ENCODE peak calls at places on chromosomes 1 and 21, in five cellular contexts. One of them, this sample, is unnamed.

GRCh38 chr1:3718764-3719163 is 33.5 kb upstream of the CCDC27 start:
- DNase-seq in sigmoid colon: no peak
- DNase-seq in progenitor cell of endocrine pancreas: no peak
- DNase-seq in gastrocnemius medialis: no peak
- DNase-seq in brain microvascular endothelial cell: no peak
- DNase-seq in this sample: no peak

GRCh38 chr1:243293941-243294722 is 38.3 kb downstream of the SDCCAG8 start:
- DNase-seq in sigmoid colon: no peak
- DNase-seq in progenitor cell of endocrine pancreas: no peak
- DNase-seq in gastrocnemius medialis: no peak
- DNase-seq in brain microvascular endothelial cell: no peak
- DNase-seq in this sample: no peak

GRCh38 chr1:176157995-176158394 is 49.1 kb downstream of the COP1 start:
- DNase-seq in sigmoid colon: no peak
- DNase-seq in progenitor cell of endocrine pancreas: no peak
- DNase-seq in gastrocnemius medialis: no peak
- DNase-seq in brain microvascular endothelial cell: no peak
- DNase-seq in this sample: no peak

GRCh38 chr1:117009132-117009531 is 7.6 kb downstream of the CD101 start:
- DNase-seq in sigmoid colon: no peak
- DNase-seq in progenitor cell of endocrine pancreas: no peak
- DNase-seq in gastrocnemius medialis: no peak
- DNase-seq in brain microvascular endothelial cell: no peak
- DNase-seq in this sample: no peak

GRCh38 chr1:172821609-172822274 is 162.8 kb downstream of the FASLG start:
- DNase-seq in sigmoid colon: no peak
- DNase-seq in progenitor cell of endocrine pancreas: no peak
- DNase-seq in gastrocnemius medialis: no peak
- DNase-seq in brain microvascular endothelial cell: peak; percentile 44
- DNase-seq in this sample: no peak

GRCh38 chr1:22236151-22236550 is 93.3 kb upstream of the WNT4 start:
- DNase-seq in sigmoid colon: no peak
- DNase-seq in progenitor cell of endocrine pancreas: no peak
- DNase-seq in gastrocnemius medialis: no peak
- DNase-seq in brain microvascular endothelial cell: no peak
- DNase-seq in this sample: no peak

GRCh38 chr1:245822997-245823396 is 668.2 kb downstream of the KIF26B start:
- DNase-seq in sigmoid colon: no peak
- DNase-seq in progenitor cell of endocrine pancreas: no peak
- DNase-seq in gastrocnemius medialis: no peak
- DNase-seq in brain microvascular endothelial cell: peak; percentile 76
- DNase-seq in this sample: no peak

GRCh38 chr1:201755200-201755599 is 73.8 kb upstream of the IPO9 start:
- DNase-seq in sigmoid colon: no peak
- DNase-seq in progenitor cell of endocrine pancreas: no peak
- DNase-seq in gastrocnemius medialis: no peak
- DNase-seq in brain microvascular endothelial cell: no peak
- DNase-seq in this sample: no peak

GRCh38 chr1:203906932-203907331 is 45.5 kb downstream of the SNRPE start:
- DNase-seq in sigmoid colon: no peak
- DNase-seq in progenitor cell of endocrine pancreas: no peak
- DNase-seq in gastrocnemius medialis: no peak
- DNase-seq in brain microvascular endothelial cell: peak; percentile 88
- DNase-seq in this sample: no peak

GRCh38 chr1:161163793-161164192 is 2.4 kb upstream of the PPOX start:
- DNase-seq in sigmoid colon: no peak
- DNase-seq in progenitor cell of endocrine pancreas: no peak
- DNase-seq in gastrocnemius medialis: no peak
- DNase-seq in brain microvascular endothelial cell: no peak
- DNase-seq in this sample: no peak

GRCh38 chr1:53176452-53177344 is 19.9 kb upstream of the CPT2 start:
- DNase-seq in sigmoid colon: peak; percentile 81
- DNase-seq in progenitor cell of endocrine pancreas: no peak
- DNase-seq in gastrocnemius medialis: no peak
- DNase-seq in brain microvascular endothelial cell: no peak
- DNase-seq in this sample: no peak

GRCh38 chr21:15457962-15458361 is 271.8 kb upstream of the USP25 start:
- DNase-seq in sigmoid colon: no peak
- DNase-seq in progenitor cell of endocrine pancreas: no peak
- DNase-seq in gastrocnemius medialis: no peak
- DNase-seq in brain microvascular endothelial cell: no peak
- DNase-seq in this sample: no peak

GRCh38 chr1:43934279-43934985 is 831 bp downstream of the ARTN start:
- DNase-seq in sigmoid colon: peak; percentile 83
- DNase-seq in progenitor cell of endocrine pancreas: peak; percentile 67
- DNase-seq in gastrocnemius medialis: peak; percentile 72
- DNase-seq in brain microvascular endothelial cell: peak; percentile 32
- DNase-seq in this sample: peak; percentile 37

GRCh38 chr1:86419277-86419903 is 4.6 kb upstream of the CLCA2 start:
- DNase-seq in sigmoid colon: no peak
- DNase-seq in progenitor cell of endocrine pancreas: no peak
- DNase-seq in gastrocnemius medialis: no peak
- DNase-seq in brain microvascular endothelial cell: peak; percentile 23
- DNase-seq in this sample: no peak

GRCh38 chr1:11735854-11736745 is at the start of gene AGTRAP:
- DNase-seq in sigmoid colon: peak; percentile 99
- DNase-seq in progenitor cell of endocrine pancreas: peak; percentile 93
- DNase-seq in gastrocnemius medialis: peak; percentile 96
- DNase-seq in brain microvascular endothelial cell: peak; percentile 86
- DNase-seq in this sample: peak; percentile 80

GRCh38 chr1:201191723-201192477 is 1.3 kb downstream of the IGFN1 start:
- DNase-seq in sigmoid colon: no peak
- DNase-seq in progenitor cell of endocrine pancreas: no peak
- DNase-seq in gastrocnemius medialis: peak; percentile 62
- DNase-seq in brain microvascular endothelial cell: peak; percentile 97
- DNase-seq in this sample: no peak

GRCh38 chr21:37764696-37765095 is 151.6 kb downstream of the KCNJ6 start:
- DNase-seq in sigmoid colon: no peak
- DNase-seq in progenitor cell of endocrine pancreas: no peak
- DNase-seq in gastrocnemius medialis: no peak
- DNase-seq in brain microvascular endothelial cell: no peak
- DNase-seq in this sample: no peak

GRCh38 chr1:21547876-21548275 is 38.7 kb downstream of the ALPL start:
- DNase-seq in sigmoid colon: no peak
- DNase-seq in progenitor cell of endocrine pancreas: no peak
- DNase-seq in gastrocnemius medialis: no peak
- DNase-seq in brain microvascular endothelial cell: no peak
- DNase-seq in this sample: no peak

GRCh38 chr1:56068210-56068609 is 511.2 kb downstream of the PLPP3 start:
- DNase-seq in sigmoid colon: no peak
- DNase-seq in progenitor cell of endocrine pancreas: no peak
- DNase-seq in gastrocnemius medialis: no peak
- DNase-seq in brain microvascular endothelial cell: no peak
- DNase-seq in this sample: no peak

GRCh38 chr1:231926933-231927332 is 300.3 kb downstream of the DISC1 start:
- DNase-seq in sigmoid colon: no peak
- DNase-seq in progenitor cell of endocrine pancreas: no peak
- DNase-seq in gastrocnemius medialis: no peak
- DNase-seq in brain microvascular endothelial cell: no peak
- DNase-seq in this sample: no peak

GRCh38 chr1:93827633-93828436 is 51.2 kb downstream of the DNTTIP2 start:
- DNase-seq in sigmoid colon: no peak
- DNase-seq in progenitor cell of endocrine pancreas: no peak
- DNase-seq in gastrocnemius medialis: no peak
- DNase-seq in brain microvascular endothelial cell: no peak
- DNase-seq in this sample: no peak

GRCh38 chr1:14217384-14217783 is 381.1 kb upstream of the KAZN start:
- DNase-seq in sigmoid colon: no peak
- DNase-seq in progenitor cell of endocrine pancreas: no peak
- DNase-seq in gastrocnemius medialis: no peak
- DNase-seq in brain microvascular endothelial cell: no peak
- DNase-seq in this sample: no peak

GRCh38 chr1:224569276-224569675 is 46.8 kb upstream of the CNIH3 start:
- DNase-seq in sigmoid colon: no peak
- DNase-seq in progenitor cell of endocrine pancreas: no peak
- DNase-seq in gastrocnemius medialis: no peak
- DNase-seq in brain microvascular endothelial cell: no peak
- DNase-seq in this sample: no peak

GRCh38 chr1:21775985-21776562 is 6.9 kb downstream of the USP48 start:
- DNase-seq in sigmoid colon: no peak
- DNase-seq in progenitor cell of endocrine pancreas: no peak
- DNase-seq in gastrocnemius medialis: no peak
- DNase-seq in brain microvascular endothelial cell: no peak
- DNase-seq in this sample: no peak

GRCh38 chr1:64875101-64875500 is 91.2 kb downstream of the JAK1 start:
- DNase-seq in sigmoid colon: no peak
- DNase-seq in progenitor cell of endocrine pancreas: no peak
- DNase-seq in gastrocnemius medialis: no peak
- DNase-seq in brain microvascular endothelial cell: no peak
- DNase-seq in this sample: no peak

GRCh38 chr1:51284487-51284954 is 45.8 kb downstream of the TTC39A start:
- DNase-seq in sigmoid colon: no peak
- DNase-seq in progenitor cell of endocrine pancreas: no peak
- DNase-seq in gastrocnemius medialis: no peak
- DNase-seq in brain microvascular endothelial cell: peak; percentile 33
- DNase-seq in this sample: no peak

GRCh38 chr1:150256549-150257341 is 829 bp upstream of the CA14 start:
- DNase-seq in sigmoid colon: peak; percentile 59
- DNase-seq in progenitor cell of endocrine pancreas: no peak
- DNase-seq in gastrocnemius medialis: no peak
- DNase-seq in brain microvascular endothelial cell: no peak
- DNase-seq in this sample: no peak

GRCh38 chr1:209881271-209882018 is 53.7 kb downstream of the UTP25 start:
- DNase-seq in sigmoid colon: no peak
- DNase-seq in progenitor cell of endocrine pancreas: no peak
- DNase-seq in gastrocnemius medialis: no peak
- DNase-seq in brain microvascular endothelial cell: no peak
- DNase-seq in this sample: no peak

GRCh38 chr1:3671371-3672180 is 19.3 kb downstream of the TP73 start:
- DNase-seq in sigmoid colon: peak; percentile 62
- DNase-seq in progenitor cell of endocrine pancreas: no peak
- DNase-seq in gastrocnemius medialis: no peak
- DNase-seq in brain microvascular endothelial cell: peak; percentile 26
- DNase-seq in this sample: no peak

GRCh38 chr1:182599339-182599738 is 4.8 kb downstream of the RGS16 start:
- DNase-seq in sigmoid colon: no peak
- DNase-seq in progenitor cell of endocrine pancreas: no peak
- DNase-seq in gastrocnemius medialis: no peak
- DNase-seq in brain microvascular endothelial cell: no peak
- DNase-seq in this sample: no peak

GRCh38 chr1:9784508-9785133 is 39.1 kb downstream of the CLSTN1 start:
- DNase-seq in sigmoid colon: peak; percentile 65
- DNase-seq in progenitor cell of endocrine pancreas: peak; percentile 18
- DNase-seq in gastrocnemius medialis: peak; percentile 31
- DNase-seq in brain microvascular endothelial cell: peak; percentile 60
- DNase-seq in this sample: no peak

GRCh38 chr1:167627615-167627864 is 2.5 kb upstream of the RCSD1 start:
- DNase-seq in sigmoid colon: no peak
- DNase-seq in progenitor cell of endocrine pancreas: no peak
- DNase-seq in gastrocnemius medialis: no peak
- DNase-seq in brain microvascular endothelial cell: no peak
- DNase-seq in this sample: no peak

GRCh38 chr1:167446946-167447345 is 71.4 kb downstream of the CD247 start:
- DNase-seq in sigmoid colon: peak; percentile 3
- DNase-seq in progenitor cell of endocrine pancreas: no peak
- DNase-seq in gastrocnemius medialis: no peak
- DNase-seq in brain microvascular endothelial cell: no peak
- DNase-seq in this sample: no peak

GRCh38 chr1:226678251-226678650 is 60.8 kb downstream of the ITPKB start:
- DNase-seq in sigmoid colon: peak; percentile 60
- DNase-seq in progenitor cell of endocrine pancreas: no peak
- DNase-seq in gastrocnemius medialis: no peak
- DNase-seq in brain microvascular endothelial cell: no peak
- DNase-seq in this sample: no peak

GRCh38 chr1:3774503-3775247 is 2.1 kb downstream of the SMIM1 start:
- DNase-seq in sigmoid colon: no peak
- DNase-seq in progenitor cell of endocrine pancreas: no peak
- DNase-seq in gastrocnemius medialis: no peak
- DNase-seq in brain microvascular endothelial cell: no peak
- DNase-seq in this sample: no peak

GRCh38 chr21:33078907-33079582 is 9.1 kb downstream of the OLIG1 start:
- DNase-seq in sigmoid colon: no peak
- DNase-seq in progenitor cell of endocrine pancreas: no peak
- DNase-seq in gastrocnemius medialis: no peak
- DNase-seq in brain microvascular endothelial cell: peak; percentile 72
- DNase-seq in this sample: no peak

GRCh38 chr1:110462093-110462492 is 11.1 kb downstream of the PROK1 start:
- DNase-seq in sigmoid colon: no peak
- DNase-seq in progenitor cell of endocrine pancreas: no peak
- DNase-seq in gastrocnemius medialis: no peak
- DNase-seq in brain microvascular endothelial cell: no peak
- DNase-seq in this sample: no peak

GRCh38 chr1:29488086-29488793 is 251.9 kb downstream of the PTPRU start:
- DNase-seq in sigmoid colon: no peak
- DNase-seq in progenitor cell of endocrine pancreas: no peak
- DNase-seq in gastrocnemius medialis: no peak
- DNase-seq in brain microvascular endothelial cell: no peak
- DNase-seq in this sample: no peak

DNA sequence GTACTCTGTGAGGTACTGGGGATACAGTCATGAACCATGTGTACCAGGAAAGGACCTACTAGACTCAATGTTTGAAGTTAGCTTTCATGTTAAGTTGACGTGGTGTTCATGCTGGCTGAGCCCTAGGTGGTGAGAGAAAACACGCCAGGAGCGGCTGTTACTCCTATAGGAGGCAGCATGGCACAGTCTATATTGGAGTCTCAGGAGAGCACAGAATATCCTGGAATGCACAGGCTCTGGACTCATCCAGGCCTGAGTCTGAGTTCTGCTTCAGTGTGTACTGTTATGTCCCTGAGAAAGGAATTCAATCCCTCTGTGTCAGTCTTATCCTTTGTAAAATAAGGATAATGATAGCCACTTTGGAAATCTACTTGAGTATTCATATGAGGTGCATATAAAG is 41.2 kb downstream of the DPT start:
- DNase-seq in sigmoid colon: no peak
- DNase-seq in progenitor cell of endocrine pancreas: no peak
- DNase-seq in gastrocnemius medialis: no peak
- DNase-seq in brain microvascular endothelial cell: no peak
- DNase-seq in this sample: no peak
- TF ChIP-seq CTCF in sigmoid colon: no peak
- TF ChIP-seq CTCF in progenitor cell of endocrine pancreas: peak; percentile 29
- TF ChIP-seq CTCF in gastrocnemius medialis: no peak
- TF ChIP-seq CTCF in brain microvascular endothelial cell: peak; percentile 4
- TF ChIP-seq CTCF in this sample: no peak

GRCh38 chr1:228974296-228974695 is 239.0 kb downstream of the RHOU start:
- DNase-seq in sigmoid colon: no peak
- DNase-seq in progenitor cell of endocrine pancreas: no peak
- DNase-seq in gastrocnemius medialis: no peak
- DNase-seq in brain microvascular endothelial cell: no peak
- DNase-seq in this sample: no peak
- TF ChIP-seq CTCF in sigmoid colon: no peak
- TF ChIP-seq CTCF in progenitor cell of endocrine pancreas: no peak
- TF ChIP-seq CTCF in gastrocnemius medialis: no peak
- TF ChIP-seq CTCF in brain microvascular endothelial cell: no peak
- TF ChIP-seq CTCF in this sample: no peak

DNA sequence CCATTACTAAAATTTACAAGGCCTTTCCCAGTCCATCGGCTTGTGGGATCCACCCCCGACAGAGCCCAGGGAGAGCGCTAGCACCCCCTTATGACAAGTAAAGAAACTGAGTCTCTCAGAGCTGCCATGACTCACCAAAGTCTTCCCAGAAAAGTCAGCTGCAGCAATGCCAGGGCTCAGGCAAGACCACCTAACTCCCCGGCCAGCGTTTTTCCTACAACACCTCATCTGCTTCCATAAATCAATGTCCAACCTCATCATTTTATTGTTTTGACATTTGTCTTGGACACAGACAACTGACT is 15.0 kb downstream of the DHCR24 start:
- DNase-seq in sigmoid colon: no peak
- DNase-seq in progenitor cell of endocrine pancreas: no peak
- DNase-seq in gastrocnemius medialis: no peak
- DNase-seq in brain microvascular endothelial cell: no peak
- DNase-seq in this sample: no peak
- TF ChIP-seq CTCF in sigmoid colon: no peak
- TF ChIP-seq CTCF in progenitor cell of endocrine pancreas: no peak
- TF ChIP-seq CTCF in gastrocnemius medialis: no peak
- TF ChIP-seq CTCF in brain microvascular endothelial cell: peak; percentile 25
- TF ChIP-seq CTCF in this sample: no peak

GRCh38 chr1:31683997-31684396 is 19.8 kb downstream of the COL16A1 start:
- DNase-seq in sigmoid colon: no peak
- DNase-seq in progenitor cell of endocrine pancreas: no peak
- DNase-seq in gastrocnemius medialis: no peak
- DNase-seq in brain microvascular endothelial cell: no peak
- DNase-seq in this sample: no peak
- TF ChIP-seq CTCF in sigmoid colon: no peak
- TF ChIP-seq CTCF in progenitor cell of endocrine pancreas: peak; percentile 43
- TF ChIP-seq CTCF in gastrocnemius medialis: no peak
- TF ChIP-seq CTCF in brain microvascular endothelial cell: peak; percentile 60
- TF ChIP-seq CTCF in this sample: no peak